ENCODE peak calls at places on chromosome 7, in four cellular contexts. R is endothelial cell of umbilical vein, V is SK-N-SH, F is suprapubic skin. C is an unnamed sample.

GRCh38 chr7:27409776-27410175 is 167.2 kb downstream of the EVX1 start:
- DNase-seq in R (no peak), V (no peak), F (no peak), C (peak)

GRCh38 chr7:107742678-107743566 is 1.0 kb upstream of the CBLL1 start:
- DNase-seq in R (no peak), V (peak), F (peak), C (no peak)

GRCh38 chr7:51316666-51317581 is at the start of gene COBL:
- DNase-seq in R (no peak), V (no peak), F (no peak), C (no peak)

GRCh38 chr7:20331231-20331880 is 656 bp downstream of the ITGB8 start:
- DNase-seq in R (peak), V (peak), F (peak), C (no peak)

GRCh38 chr7:22811746-22812280 is 10.8 kb downstream of the TOMM7 start:
- DNase-seq in R (no peak), V (no peak), F (no peak), C (no peak)

GRCh38 chr7:90910136-90910535 is 314.0 kb downstream of the CDK14 start:
- DNase-seq in R (no peak), V (no peak), F (no peak), C (no peak)

GRCh38 chr7:45384499-45384898 is 189.7 kb upstream of the ADCY1 start:
- DNase-seq in R (no peak), V (no peak), F (no peak), C (peak)

GRCh38 chr7:101390901-101391301 is 28.2 kb downstream of the COL26A1 start:
- DNase-seq in R (no peak), V (peak), F (no peak), C (no peak)

GRCh38 chr7:39428221-39428620 is 138.0 kb upstream of the YAE1 start:
- DNase-seq in R (peak), V (no peak), F (no peak), C (no peak)

GRCh38 chr7:15686209-15686956 is at the start of gene MEOX2:
- DNase-seq in R (peak), V (peak), F (peak), C (no peak)

GRCh38 chr7:117715784-117716445 is 157.3 kb downstream of the CTTNBP2 start:
- DNase-seq in R (peak), V (peak), F (no peak), C (no peak)

GRCh38 chr7:112449902-112450806 is at the start of gene IFRD1:
- DNase-seq in R (peak), V (peak), F (peak), C (peak)
- TF ChIP-seq POLR2AphosphoS5 in R (peak), V (peak), F (peak), C (peak)

GRCh38 chr7:2968176-2968575 is 75.5 kb downstream of the CARD11 start:
- DNase-seq in R (no peak), V (no peak), F (peak), C (no peak)

GRCh38 chr7:2970907-2971306 is 72.8 kb downstream of the CARD11 start:
- DNase-seq in R (no peak), V (no peak), F (no peak), C (peak)

GRCh38 chr7:2968616-2969397 is 74.9 kb downstream of the CARD11 start:
- DNase-seq in R (no peak), V (no peak), F (peak), C (peak)

GRCh38 chr7:2970307-2970664 is 73.4 kb downstream of the CARD11 start:
- DNase-seq in R (no peak), V (no peak), F (no peak), C (peak)

DNA sequence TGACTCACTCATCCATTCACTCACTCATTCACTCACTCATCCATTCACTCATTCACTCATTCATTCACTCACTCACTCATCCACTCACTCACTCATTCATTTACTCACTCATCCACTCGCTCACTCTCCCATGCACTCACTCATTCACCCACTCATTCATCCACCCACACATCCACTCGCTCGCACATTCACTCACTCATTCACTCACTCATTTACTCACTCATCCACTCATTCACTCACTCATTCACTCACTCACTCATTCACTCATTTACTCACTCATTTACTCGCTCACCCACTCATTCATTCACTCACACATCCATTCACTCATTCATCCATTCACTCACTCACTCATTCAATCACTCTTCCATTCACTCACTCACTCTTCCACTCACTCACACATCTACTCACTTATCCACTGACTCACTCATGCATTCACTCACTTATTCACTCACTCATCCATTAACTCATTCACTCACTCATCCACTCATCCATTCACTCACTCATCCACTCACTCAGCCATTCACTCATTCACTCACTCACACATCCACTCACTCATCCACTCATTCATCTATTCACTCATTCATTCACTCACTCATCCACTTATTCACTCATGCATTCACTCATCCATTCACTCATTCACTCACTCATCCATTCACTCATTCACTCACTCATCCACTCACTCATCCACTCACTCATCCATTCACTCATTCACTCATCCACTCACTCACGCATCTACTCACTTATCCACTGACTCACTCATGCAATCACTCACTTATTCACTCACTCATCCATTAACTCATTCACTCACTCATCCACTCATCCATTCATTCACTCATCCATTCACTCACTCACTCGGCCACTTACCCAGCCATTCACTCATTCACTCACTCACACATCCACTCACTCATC is 74.0 kb downstream of the CARD11 start:
- DNase-seq in R (no peak), V (no peak), F (no peak), C (no peak)
- TF ChIP-seq CTCF in R (no peak), V (no peak), F (no peak), C (no peak)

GRCh38 chr7:104933022-104933421 is 81.0 kb upstream of the KMT2E start:
- DNase-seq in R (no peak), V (no peak), F (no peak), C (no peak)

GRCh38 chr7:104931181-104931781 is 82.7 kb upstream of the KMT2E start:
- DNase-seq in R (peak), V (peak), F (no peak), C (no peak)

GRCh38 chr7:104933433-104934074 is 80.5 kb upstream of the KMT2E start:
- DNase-seq in R (no peak), V (no peak), F (no peak), C (no peak)

GRCh38 chr7:104936546-104936945 is 77.5 kb upstream of the KMT2E start:
- DNase-seq in R (no peak), V (no peak), F (peak), C (no peak)

DNA sequence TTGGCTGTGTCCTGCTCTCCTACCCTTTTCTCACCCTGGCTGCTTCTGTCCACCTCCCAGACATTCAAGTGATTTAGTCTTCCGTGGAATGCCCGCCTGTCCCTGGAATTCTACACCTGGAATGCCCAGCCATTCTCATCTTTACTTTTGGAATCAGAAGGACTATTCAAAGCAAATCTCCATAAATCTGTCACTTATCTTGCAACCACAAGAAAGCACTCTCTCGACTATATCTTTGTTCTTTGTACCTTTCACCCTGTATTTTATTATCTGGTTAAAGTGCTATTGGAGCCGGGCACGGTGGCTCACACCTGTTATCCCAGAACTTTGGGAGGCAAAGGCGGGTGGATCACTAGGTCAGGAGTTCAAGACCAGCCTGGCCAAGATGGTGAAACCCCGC is 79.3 kb upstream of the KMT2E start:
- DNase-seq in R (no peak), V (no peak), F (no peak), C (no peak)
- H3K27ac ChIP-seq in R (no peak), V (no peak), F (no peak), C (no peak)

DNA sequence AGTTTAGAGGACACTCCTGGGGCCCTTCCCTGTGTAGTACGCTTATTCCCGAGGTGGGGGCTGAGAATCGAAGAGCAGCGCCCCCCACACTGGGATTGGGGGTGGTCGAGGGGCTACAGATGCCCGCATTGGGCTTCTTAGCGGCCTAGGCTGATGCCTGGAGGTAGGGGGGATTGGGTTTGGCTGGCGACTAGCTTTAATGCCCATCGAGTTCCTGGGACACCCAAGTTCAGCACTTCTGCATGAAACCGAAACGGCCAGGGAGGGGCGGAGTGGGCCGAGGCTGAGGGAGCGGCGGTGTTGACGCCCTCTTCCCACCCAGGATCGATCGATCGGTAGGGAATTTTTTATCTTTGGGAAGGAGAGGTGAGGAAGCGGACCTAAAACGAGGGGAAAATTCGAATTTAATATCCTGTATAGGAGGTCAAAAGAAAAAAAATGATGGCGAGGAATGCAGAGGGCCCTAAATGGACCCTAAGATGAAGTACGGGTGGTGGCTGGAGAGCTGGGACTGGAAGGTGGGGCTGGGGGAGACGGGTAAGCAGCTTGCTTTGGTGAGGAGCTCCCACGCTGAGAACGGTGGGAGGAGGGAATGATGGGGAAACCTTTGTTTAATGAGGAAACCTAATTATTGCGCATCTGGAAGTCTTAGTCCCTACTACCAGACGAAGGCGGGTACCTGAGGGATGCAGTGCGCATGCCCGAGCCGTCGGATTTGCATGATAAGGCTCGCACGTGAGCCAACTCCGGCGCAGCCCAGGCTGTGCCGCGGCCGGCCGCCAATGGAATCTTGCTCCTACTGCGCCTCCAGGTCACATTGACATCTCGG is 12.5 kb upstream of the DLX6 start:
- DNase-seq in R (no peak), V (no peak), F (no peak), C (no peak)
- TF ChIP-seq POLR2AphosphoS5 in R (no peak), V (no peak), F (no peak), C (no peak)

DNA sequence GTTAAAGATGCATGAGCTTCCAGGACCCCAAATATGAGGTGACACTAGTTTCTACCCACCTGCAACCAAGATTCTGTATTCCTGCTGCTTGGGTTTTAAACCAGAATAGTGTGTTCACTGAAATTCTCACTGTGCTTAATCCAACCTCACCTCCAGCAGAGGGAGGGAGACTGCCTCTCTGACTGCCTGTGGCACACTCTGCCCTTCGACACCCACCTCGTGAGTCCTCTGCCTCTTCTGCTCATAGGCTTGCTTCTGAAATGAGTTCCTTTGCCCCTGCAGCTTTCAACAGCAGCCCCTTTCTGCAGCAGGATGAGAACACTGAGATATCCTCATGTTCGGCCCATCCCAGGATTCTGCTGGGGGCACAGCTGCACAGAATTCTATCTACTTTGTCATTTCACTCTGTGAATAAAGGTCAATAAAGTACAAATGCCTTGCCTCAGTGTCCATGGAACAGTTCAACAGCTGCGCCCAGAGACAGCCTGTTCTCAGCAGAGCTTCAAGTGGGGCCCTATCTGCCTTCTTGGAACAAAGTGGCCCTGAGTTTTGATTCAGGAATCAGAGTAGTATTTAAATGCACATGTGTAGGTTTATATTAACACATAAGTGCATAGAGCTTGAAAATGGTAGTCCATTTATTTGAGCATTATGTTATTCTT is 632.5 kb downstream of the TNS3 start:
- DNase-seq in R (no peak), V (no peak), F (no peak), C (no peak)
- TF ChIP-seq CTCF in R (no peak), V (no peak), F (no peak), C (no peak)

GRCh38 chr7:120996983-120997334 is 8.4 kb downstream of the CPED1 start:
- DNase-seq in R (no peak), V (no peak), F (no peak), C (no peak)
- H3K27ac ChIP-seq in R (no peak), V (peak), F (no peak), C (no peak)

GRCh38 chr7:74405191-74405898 is 48.4 kb upstream of the GTF2IRD1 start:
- DNase-seq in R (no peak), V (peak), F (peak), C (no peak)

GRCh38 chr7:74405899-74406512 is 47.7 kb upstream of the GTF2IRD1 start:
- DNase-seq in R (no peak), V (no peak), F (peak), C (no peak)

GRCh38 chr7:74404388-74404700 is 49.4 kb upstream of the GTF2IRD1 start:
- DNase-seq in R (no peak), V (no peak), F (no peak), C (no peak)

GRCh38 chr7:74403521-74404387 is 50.0 kb upstream of the GTF2IRD1 start:
- DNase-seq in R (no peak), V (no peak), F (peak), C (no peak)

DNA sequence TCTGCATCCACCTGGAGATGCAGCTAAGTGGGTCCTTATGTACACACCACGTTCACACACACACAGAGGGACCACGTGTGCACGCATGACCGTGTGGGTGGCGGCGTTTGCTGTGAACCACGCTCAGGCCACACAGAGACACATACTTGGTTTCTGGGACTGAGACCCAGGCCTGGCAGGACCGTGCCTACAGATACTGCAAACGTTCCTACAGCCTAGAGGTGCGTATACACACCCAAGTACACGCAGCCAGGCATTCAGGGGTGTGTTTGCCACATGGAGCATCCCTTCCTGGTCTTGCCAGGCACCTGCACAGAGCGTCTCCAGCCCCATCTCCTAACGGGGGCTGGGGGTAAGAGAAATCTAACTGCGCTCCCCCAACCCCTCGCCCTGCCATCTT is 49.0 kb upstream of the GTF2IRD1 start:
- DNase-seq in R (no peak), V (no peak), F (peak), C (no peak)
- TF ChIP-seq POLR2AphosphoS5 in R (no peak), V (no peak), F (no peak), C (no peak)

DNA sequence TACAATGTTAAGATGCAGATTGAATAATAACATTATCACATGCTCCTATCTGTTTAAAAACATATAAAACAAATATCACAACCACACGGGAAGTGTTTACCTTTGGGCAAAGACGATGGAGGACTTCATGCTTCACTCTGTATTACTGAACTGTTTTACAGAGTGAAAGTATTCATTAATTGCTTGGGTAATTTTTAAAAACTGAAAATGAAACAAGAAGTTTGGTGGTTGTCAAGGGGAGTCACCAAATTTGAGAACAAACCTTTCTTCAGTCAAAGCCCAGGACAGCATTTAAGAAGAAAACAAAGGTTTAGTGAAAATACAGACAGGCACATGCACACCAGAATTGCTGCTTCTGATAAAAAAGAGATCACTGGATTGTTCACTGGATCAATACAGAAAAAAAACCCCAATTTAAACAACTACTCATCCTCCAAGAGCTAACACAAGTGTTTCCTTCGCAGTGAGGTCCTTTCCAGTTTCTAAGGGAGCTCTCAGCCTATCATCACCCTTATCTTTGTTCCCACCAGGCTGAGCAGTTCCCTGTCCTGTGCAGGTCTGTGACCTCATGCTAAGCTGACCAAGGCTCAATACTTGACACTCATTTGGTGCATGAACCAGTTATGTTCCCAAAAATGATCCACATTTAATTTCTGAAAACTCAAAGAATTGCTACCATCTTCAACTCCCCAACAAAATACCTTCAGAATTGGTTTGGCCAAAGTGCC is 8.8 kb downstream of the PARP12 start:
- DNase-seq in R (no peak), V (no peak), F (no peak), C (no peak)
- TF ChIP-seq CTCF in R (no peak), V (no peak), F (no peak), C (no peak)

GRCh38 chr7:96534221-96534620 is 175.4 kb downstream of the SEM1 start:
- DNase-seq in R (no peak), V (no peak), F (no peak), C (no peak)
- H3K27ac ChIP-seq in R (no peak), V (no peak), F (no peak), C (no peak)

GRCh38 chr7:136325021-136325420 is 347.9 kb upstream of the MTPN start:
- DNase-seq in R (no peak), V (no peak), F (no peak), C (no peak)

GRCh38 chr7:136325578-136325977 is 348.4 kb upstream of the MTPN start:
- DNase-seq in R (no peak), V (peak), F (no peak), C (no peak)

GRCh38 chr7:136326045-136326610 is 349.0 kb upstream of the MTPN start:
- DNase-seq in R (no peak), V (peak), F (no peak), C (no peak)

DNA sequence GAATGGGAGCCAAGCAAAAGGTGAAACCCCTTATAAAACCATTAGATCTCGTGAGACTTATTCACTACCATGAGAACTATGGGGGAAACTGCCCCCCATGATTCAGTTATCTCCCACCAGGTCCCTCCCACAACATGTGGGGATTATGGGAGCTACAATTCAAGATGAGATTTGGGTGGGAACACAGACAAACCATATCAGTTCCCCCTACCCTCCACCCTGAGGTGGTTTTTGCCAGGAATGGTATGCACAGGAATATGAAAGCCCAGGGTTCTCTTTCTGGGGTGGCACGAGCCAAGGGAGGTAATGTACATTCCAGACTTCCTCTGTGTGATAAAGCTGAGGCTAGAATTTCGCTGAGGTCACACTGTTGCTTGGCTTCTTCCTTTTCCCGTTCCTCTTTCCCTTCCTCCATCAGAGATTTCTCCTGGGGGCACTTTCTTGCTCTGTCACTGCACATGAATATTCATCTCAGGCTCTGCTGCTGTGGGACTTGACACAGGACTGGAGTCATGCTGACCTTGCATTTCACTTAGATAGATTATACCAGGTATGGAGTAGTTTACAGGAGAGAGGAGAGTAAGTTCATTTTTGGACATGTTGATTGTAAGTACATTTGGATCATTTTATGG is 347.0 kb upstream of the MTPN start:
- DNase-seq in R (no peak), V (no peak), F (no peak), C (no peak)
- TF ChIP-seq POLR2AphosphoS5 in R (no peak), V (no peak), F (no peak), C (no peak)